ENCODE peak calls at places on chromosomes 4 and X, in eight cellular contexts. P is IMR-90; N is NCI-H524 treated with DMSO at 0.1 percent for 48 hours; S is right cardiac atrium; W is mesendoderm; U is transverse colon; B is smooth muscle cell of the brain vasculature; Y is stimulated activated CD4-positive, alpha-beta T cell treated with anti-CD3 and anti-CD28 coated beads, Interleukin-2, amount 100 ng/mL, for 24 hours. H is an unnamed sample.

GRCh38 chr4:62398318-62398717 is 1198.2 kb downstream of the ADGRL3 start:
- DNase-seq in W (no peak), N (no peak), P (no peak), S (no peak), U (no peak), Y (no peak), B (no peak), H (no peak)

GRCh38 chr4:127778102-127778501 is 4.0 kb upstream of the HSPA4L start:
- DNase-seq in S (no peak), U (no peak), P (no peak), Y (no peak), B (no peak), N (no peak), W (no peak), H (no peak)

GRCh38 chr4:111811661-111812060 is 333.6 kb upstream of the FAM241A start:
- DNase-seq in P (no peak), N (no peak), S (no peak), Y (no peak), U (no peak), W (no peak), B (no peak), H (no peak)

GRCh38 chr4:29540439-29541102 is 1179.6 kb upstream of the PCDH7 start:
- DNase-seq in W (no peak), U (no peak), P (peak), B (no peak), Y (no peak), N (no peak), S (no peak), H (no peak)

GRCh38 chr4:145345401-145345800 is 136.3 kb upstream of the SMAD1 start:
- DNase-seq in U (no peak), W (no peak), N (no peak), B (no peak), P (peak), S (no peak), Y (no peak), H (no peak)

GRCh38 chr4:171813195-171813955 is at the start of gene GALNTL6:
- DNase-seq in Y (no peak), W (peak), N (no peak), B (no peak), U (no peak), S (peak), P (no peak), H (no peak)

GRCh38 chr4:113952452-113953029 is 26.9 kb downstream of the ARSJ start:
- DNase-seq in P (peak), N (no peak), W (peak), Y (peak), B (no peak), S (no peak), U (no peak), H (no peak)

GRCh38 chrX:45683914-45684313 is 483.2 kb upstream of the DIPK2B start:
- DNase-seq in U (no peak), P (no peak), W (no peak), S (no peak), N (no peak), Y (no peak), B (no peak), H (no peak)

GRCh38 chr4:3112979-3113469 is 38.5 kb downstream of the HTT start:
- DNase-seq in W (no peak), U (no peak), P (peak), N (no peak), Y (no peak), B (no peak), S (no peak), H (no peak)

GRCh38 chr4:1250921-1251772 is 2.2 kb upstream of the CTBP1 start:
- DNase-seq in U (no peak), P (no peak), W (no peak), N (no peak), B (no peak), Y (no peak), S (peak), H (no peak)

GRCh38 chrX:136880003-136880451 is 498 bp downstream of the RBMX start:
- DNase-seq in N (no peak), Y (peak), S (peak), P (no peak), U (peak), W (peak), B (no peak), H (no peak)

GRCh38 chr4:74944354-74944793 is 11.5 kb downstream of the PARM1 start:
- DNase-seq in U (peak), N (no peak), Y (no peak), B (no peak), P (no peak), S (no peak), W (no peak), H (no peak)

GRCh38 chrX:1394731-1395501 is 3.0 kb upstream of the SLC25A6 start:
- DNase-seq in U (no peak), P (no peak), N (no peak), Y (no peak), W (no peak), S (peak), B (no peak), H (no peak)

GRCh38 chr4:15665738-15666365 is 10.7 kb upstream of the FBXL5 start:
- DNase-seq in N (no peak), Y (no peak), W (no peak), P (peak), U (peak), B (no peak), S (no peak), H (no peak)

GRCh38 chr4:107945809-107946208 is 14.5 kb downstream of the CYP2U1 start:
- DNase-seq in Y (no peak), S (no peak), P (no peak), B (no peak), N (no peak), U (no peak), W (no peak), H (no peak)

GRCh38 chrX:74426615-74427014 is 5.3 kb downstream of the SLC16A2 start:
- DNase-seq in W (no peak), N (no peak), B (no peak), U (no peak), Y (no peak), P (no peak), S (no peak), H (no peak)

GRCh38 chr4:176902710-176903323 is 110.1 kb upstream of the VEGFC start:
- DNase-seq in P (peak), U (no peak), W (no peak), N (no peak), S (no peak), B (no peak), Y (no peak), H (no peak)

H was measured in SK-N-MC.